ENCODE peak calls at places on chromosomes 7 and 10, in four cellular contexts. H, P, J and O are unnamed samples.

GRCh38 chr7:105711726-105712402 is 130.6 kb upstream of the EFCAB10 start:
- DNase-seq in H (no peak), J (no peak), P (no peak), O (no peak)

GRCh38 chr10:49359349-49360231 is 36.3 kb downstream of the DRGX start:
- DNase-seq in H (no peak), P (peak; percentile 56), J (no peak), O (no peak)

GRCh38 chr7:159030490-159031134 is 114.1 kb downstream of the VIPR2 start:
- DNase-seq in H (peak; percentile 60), P (no peak), J (no peak), O (peak; percentile 8)

GRCh38 chr7:4068286-4068685 is 613.8 kb upstream of the FOXK1 start:
- DNase-seq in J (no peak), H (no peak), P (no peak), O (no peak)

GRCh38 chr10:15719899-15720634 is at the start of gene ITGA8:
- DNase-seq in P (peak; percentile 38), H (no peak), J (no peak), O (no peak)

GRCh38 chr7:11177793-11178192 is 204.1 kb downstream of the PHF14 start:
- DNase-seq in P (peak; percentile 17), H (no peak), J (no peak), O (no peak)

GRCh38 chr7:16223963-16224707 is 197.2 kb downstream of the CRPPA start:
- DNase-seq in H (no peak), P (no peak), J (peak; percentile 4), O (no peak)

GRCh38 chr10:86665218-86665607 is 3.1 kb upstream of the LDB3 start:
- DNase-seq in H (no peak), J (no peak), P (no peak), O (no peak)

GRCh38 chr10:103145860-103146466 is 47.1 kb downstream of the NT5C2 start:
- DNase-seq in J (no peak), H (no peak), P (peak; percentile 82), O (no peak)

GRCh38 chr7:128672927-128673517 is 930 bp downstream of the GARIN1A start:
- DNase-seq in H (no peak), J (no peak), P (peak; percentile 30), O (no peak)

GRCh38 chr7:17307033-17307432 is 8.6 kb downstream of the AHR start:
- DNase-seq in J (no peak), H (no peak), P (no peak), O (no peak)

GRCh38 chr10:91211675-91212074 is 8.8 kb upstream of the PCGF5 start:
- DNase-seq in P (no peak), H (no peak), J (no peak), O (no peak)

GRCh38 chr10:97534746-97535367 is 36.1 kb downstream of the UBTD1 start:
- DNase-seq in J (no peak), H (peak; percentile 70), P (peak; percentile 47), O (no peak)

GRCh38 chr10:28532223-28532508 is 752 bp upstream of the WAC start:
- DNase-seq in J (no peak), P (peak; percentile 63), H (no peak), O (no peak)

GRCh38 chr10:97034958-97035769 is 150.6 kb downstream of the SLIT1 start:
- DNase-seq in P (no peak), H (no peak), J (no peak), O (no peak)

GRCh38 chr10:93438796-93439253 is 43.3 kb downstream of the MYOF start:
- DNase-seq in H (no peak), P (no peak), J (no peak), O (no peak)

GRCh38 chr10:1660815-1661214 is 76.5 kb downstream of the ADARB2 start:
- DNase-seq in H (no peak), J (no peak), P (no peak), O (no peak)

GRCh38 chr10:118953999-118954398 is 75.5 kb upstream of the NANOS1 start:
- DNase-seq in H (no peak), J (no peak), P (no peak), O (no peak)

GRCh38 chr10:71039551-71039950 is 151.2 kb upstream of the PCBD1 start:
- DNase-seq in H (no peak), J (no peak), P (no peak), O (no peak)

GRCh38 chr10:89351402-89352038 is 23.7 kb downstream of the IFIT3 start:
- DNase-seq in H (no peak), P (no peak), J (no peak), O (no peak)

GRCh38 chr7:24896031-24896433 is 83.9 kb downstream of the OSBPL3 start:
- DNase-seq in H (no peak), P (no peak), J (no peak), O (no peak)

GRCh38 chr7:157032644-157033482 is 22.4 kb upstream of the MNX1 start:
- DNase-seq in J (no peak), H (peak; percentile 37), P (peak; percentile 46), O (no peak)

GRCh38 chr7:155007947-155008346 is 5.0 kb upstream of the PAXIP1 start:
- DNase-seq in J (no peak), P (no peak), H (no peak), O (no peak)

GRCh38 chr10:93701903-93702277 is 502 bp downstream of the FRA10AC1 start:
- DNase-seq in P (peak; percentile 57), H (no peak), J (no peak), O (no peak)

GRCh38 chr7:3464900-3465622 is 164.0 kb downstream of the SDK1 start:
- DNase-seq in H (no peak), P (no peak), J (no peak), O (no peak)

GRCh38 chr10:102119417-102120141 is 589 bp downstream of the LDB1 start:
- DNase-seq in H (peak; percentile 76), P (peak; percentile 85), J (peak; percentile 23), O (no peak)

GRCh38 chr7:131336956-131337355 is 9.3 kb downstream of the MKLN1 start:
- DNase-seq in P (no peak), J (no peak), H (no peak), O (no peak)

GRCh38 chr7:1825877-1826741 is 156.0 kb downstream of the ELFN1 start:
- DNase-seq in J (no peak), P (no peak), H (no peak), O (no peak)

GRCh38 chr10:101226506-101226887 is 2.8 kb downstream of the LBX1 start:
- DNase-seq in H (no peak), P (no peak), J (no peak), O (no peak)

GRCh38 chr10:26215923-26216576 is 524 bp upstream of the GAD2 start:
- DNase-seq in J (no peak), P (peak; percentile 8), H (peak; percentile 71), O (peak; percentile 12)

GRCh38 chr10:6399879-6400278 is 180.2 kb downstream of the PRKCQ start:
- DNase-seq in H (no peak), J (no peak), P (no peak), O (no peak)

GRCh38 chr10:31940839-31941653 is 12.4 kb upstream of the ARHGAP12 start:
- DNase-seq in P (peak; percentile 99), H (no peak), J (no peak), O (peak; percentile 30)

GRCh38 chr7:30743371-30744074 is 8.4 kb upstream of the INMT start:
- DNase-seq in H (no peak), P (peak; percentile 29), J (no peak), O (no peak)